ENCODE peak calls at places on chromosome 5, in eight cellular contexts. One of them, this sample, is unnamed.
A peak's percentile ranks its signal among the peaks of the same experiment; 100 is the strongest.

GRCh38 chr5:111364992-111365391 is 140.8 kb downstream of the CAMK4 start:
- DNase-seq in hepatic stellate cell: no peak
- DNase-seq in heart right ventricle: no peak
- DNase-seq in adrenal gland: no peak
- DNase-seq in EH: peak; percentile 44
- DNase-seq in SJSA1: no peak
- DNase-seq in NK-92 treated with Interleukin-12 subunit alpha and Interleukin-12 subunit beta, amount 100 ng/mL, for 24 hours: no peak
- DNase-seq in stimulated activated CD8-positive, alpha-beta memory T cell treated with anti-CD3 and anti-CD28 coated beads, Interleukin-12 subunit alpha, Interleukin-12 subunit beta, amount 100 ng/mL, for 1 hour: no peak
- DNase-seq in this sample: no peak

GRCh38 chr5:158958048-158958994 is 141.4 kb downstream of the EBF1 start:
- DNase-seq in SJSA1: no peak
- DNase-seq in stimulated activated CD8-positive, alpha-beta memory T cell treated with anti-CD3 and anti-CD28 coated beads, Interleukin-12 subunit alpha, Interleukin-12 subunit beta, amount 100 ng/mL, for 1 hour: no peak
- DNase-seq in NK-92 treated with Interleukin-12 subunit alpha and Interleukin-12 subunit beta, amount 100 ng/mL, for 24 hours: no peak
- DNase-seq in heart right ventricle: no peak
- DNase-seq in adrenal gland: no peak
- DNase-seq in EH: no peak
- DNase-seq in hepatic stellate cell: no peak
- DNase-seq in this sample: no peak

GRCh38 chr5:160800375-160800774 is 51.6 kb downstream of the ATP10B start:
- DNase-seq in heart right ventricle: no peak
- DNase-seq in EH: no peak
- DNase-seq in adrenal gland: no peak
- DNase-seq in SJSA1: no peak
- DNase-seq in hepatic stellate cell: no peak
- DNase-seq in NK-92 treated with Interleukin-12 subunit alpha and Interleukin-12 subunit beta, amount 100 ng/mL, for 24 hours: no peak
- DNase-seq in stimulated activated CD8-positive, alpha-beta memory T cell treated with anti-CD3 and anti-CD28 coated beads, Interleukin-12 subunit alpha, Interleukin-12 subunit beta, amount 100 ng/mL, for 1 hour: no peak
- DNase-seq in this sample: no peak

GRCh38 chr5:127878174-127878750 is 175.1 kb downstream of the CCDC192 start:
- DNase-seq in stimulated activated CD8-positive, alpha-beta memory T cell treated with anti-CD3 and anti-CD28 coated beads, Interleukin-12 subunit alpha, Interleukin-12 subunit beta, amount 100 ng/mL, for 1 hour: no peak
- DNase-seq in adrenal gland: peak; percentile 71
- DNase-seq in hepatic stellate cell: no peak
- DNase-seq in NK-92 treated with Interleukin-12 subunit alpha and Interleukin-12 subunit beta, amount 100 ng/mL, for 24 hours: no peak
- DNase-seq in EH: peak; percentile 63
- DNase-seq in heart right ventricle: peak; percentile 55
- DNase-seq in SJSA1: peak; percentile 71
- DNase-seq in this sample: no peak

GRCh38 chr5:108661590-108662219 is 86.0 kb upstream of the FER start:
- DNase-seq in hepatic stellate cell: peak; percentile 7
- DNase-seq in adrenal gland: no peak
- DNase-seq in heart right ventricle: no peak
- DNase-seq in stimulated activated CD8-positive, alpha-beta memory T cell treated with anti-CD3 and anti-CD28 coated beads, Interleukin-12 subunit alpha, Interleukin-12 subunit beta, amount 100 ng/mL, for 1 hour: no peak
- DNase-seq in SJSA1: no peak
- DNase-seq in NK-92 treated with Interleukin-12 subunit alpha and Interleukin-12 subunit beta, amount 100 ng/mL, for 24 hours: no peak
- DNase-seq in EH: peak; percentile 37
- DNase-seq in this sample: no peak

GRCh38 chr5:149267241-149267973 is 4.3 kb upstream of the AFAP1L1 start:
- DNase-seq in hepatic stellate cell: no peak
- DNase-seq in SJSA1: no peak
- DNase-seq in stimulated activated CD8-positive, alpha-beta memory T cell treated with anti-CD3 and anti-CD28 coated beads, Interleukin-12 subunit alpha, Interleukin-12 subunit beta, amount 100 ng/mL, for 1 hour: no peak
- DNase-seq in EH: peak; percentile 25
- DNase-seq in NK-92 treated with Interleukin-12 subunit alpha and Interleukin-12 subunit beta, amount 100 ng/mL, for 24 hours: no peak
- DNase-seq in heart right ventricle: no peak
- DNase-seq in adrenal gland: no peak
- DNase-seq in this sample: peak; percentile 58

GRCh38 chr5:2986301-2986700 is 234.8 kb upstream of the IRX2 start:
- DNase-seq in SJSA1: no peak
- DNase-seq in NK-92 treated with Interleukin-12 subunit alpha and Interleukin-12 subunit beta, amount 100 ng/mL, for 24 hours: no peak
- DNase-seq in EH: no peak
- DNase-seq in hepatic stellate cell: no peak
- DNase-seq in heart right ventricle: no peak
- DNase-seq in stimulated activated CD8-positive, alpha-beta memory T cell treated with anti-CD3 and anti-CD28 coated beads, Interleukin-12 subunit alpha, Interleukin-12 subunit beta, amount 100 ng/mL, for 1 hour: no peak
- DNase-seq in adrenal gland: no peak
- DNase-seq in this sample: no peak

GRCh38 chr5:137564475-137564961 is 65.4 kb upstream of the SPOCK1 start:
- DNase-seq in NK-92 treated with Interleukin-12 subunit alpha and Interleukin-12 subunit beta, amount 100 ng/mL, for 24 hours: no peak
- DNase-seq in adrenal gland: no peak
- DNase-seq in hepatic stellate cell: no peak
- DNase-seq in SJSA1: peak; percentile 32
- DNase-seq in EH: no peak
- DNase-seq in heart right ventricle: no peak
- DNase-seq in stimulated activated CD8-positive, alpha-beta memory T cell treated with anti-CD3 and anti-CD28 coated beads, Interleukin-12 subunit alpha, Interleukin-12 subunit beta, amount 100 ng/mL, for 1 hour: no peak
- DNase-seq in this sample: no peak

GRCh38 chr5:24621809-24622208 is 23.0 kb downstream of the CDH10 start:
- DNase-seq in NK-92 treated with Interleukin-12 subunit alpha and Interleukin-12 subunit beta, amount 100 ng/mL, for 24 hours: no peak
- DNase-seq in stimulated activated CD8-positive, alpha-beta memory T cell treated with anti-CD3 and anti-CD28 coated beads, Interleukin-12 subunit alpha, Interleukin-12 subunit beta, amount 100 ng/mL, for 1 hour: no peak
- DNase-seq in heart right ventricle: peak; percentile 6
- DNase-seq in hepatic stellate cell: no peak
- DNase-seq in adrenal gland: peak; percentile 36
- DNase-seq in EH: no peak
- DNase-seq in SJSA1: no peak
- DNase-seq in this sample: no peak

GRCh38 chr5:50717615-50718014 is 51.2 kb downstream of the PARP8 start:
- DNase-seq in stimulated activated CD8-positive, alpha-beta memory T cell treated with anti-CD3 and anti-CD28 coated beads, Interleukin-12 subunit alpha, Interleukin-12 subunit beta, amount 100 ng/mL, for 1 hour: no peak
- DNase-seq in SJSA1: no peak
- DNase-seq in adrenal gland: no peak
- DNase-seq in heart right ventricle: no peak
- DNase-seq in NK-92 treated with Interleukin-12 subunit alpha and Interleukin-12 subunit beta, amount 100 ng/mL, for 24 hours: no peak
- DNase-seq in hepatic stellate cell: no peak
- DNase-seq in EH: no peak
- DNase-seq in this sample: no peak

GRCh38 chr5:131386779-131387178 is 122.9 kb downstream of the CDC42SE2 start:
- DNase-seq in NK-92 treated with Interleukin-12 subunit alpha and Interleukin-12 subunit beta, amount 100 ng/mL, for 24 hours: no peak
- DNase-seq in stimulated activated CD8-positive, alpha-beta memory T cell treated with anti-CD3 and anti-CD28 coated beads, Interleukin-12 subunit alpha, Interleukin-12 subunit beta, amount 100 ng/mL, for 1 hour: no peak
- DNase-seq in heart right ventricle: no peak
- DNase-seq in SJSA1: no peak
- DNase-seq in adrenal gland: no peak
- DNase-seq in EH: no peak
- DNase-seq in hepatic stellate cell: no peak
- DNase-seq in this sample: no peak

GRCh38 chr5:151298063-151298462 is 5.5 kb downstream of the SLC36A3 start:
- DNase-seq in SJSA1: peak; percentile 14
- DNase-seq in heart right ventricle: peak; percentile 9
- DNase-seq in EH: peak; percentile 73
- DNase-seq in stimulated activated CD8-positive, alpha-beta memory T cell treated with anti-CD3 and anti-CD28 coated beads, Interleukin-12 subunit alpha, Interleukin-12 subunit beta, amount 100 ng/mL, for 1 hour: no peak
- DNase-seq in hepatic stellate cell: peak; percentile 45
- DNase-seq in adrenal gland: no peak
- DNase-seq in NK-92 treated with Interleukin-12 subunit alpha and Interleukin-12 subunit beta, amount 100 ng/mL, for 24 hours: no peak
- DNase-seq in this sample: no peak

GRCh38 chr5:35393901-35394300 is 163.6 kb upstream of the PRLR start:
- DNase-seq in heart right ventricle: no peak
- DNase-seq in SJSA1: no peak
- DNase-seq in adrenal gland: no peak
- DNase-seq in stimulated activated CD8-positive, alpha-beta memory T cell treated with anti-CD3 and anti-CD28 coated beads, Interleukin-12 subunit alpha, Interleukin-12 subunit beta, amount 100 ng/mL, for 1 hour: no peak
- DNase-seq in NK-92 treated with Interleukin-12 subunit alpha and Interleukin-12 subunit beta, amount 100 ng/mL, for 24 hours: no peak
- DNase-seq in hepatic stellate cell: no peak
- DNase-seq in EH: no peak
- DNase-seq in this sample: no peak

GRCh38 chr5:11903121-11903613 is 1.1 kb downstream of the CTNND2 start:
- DNase-seq in SJSA1: no peak
- DNase-seq in stimulated activated CD8-positive, alpha-beta memory T cell treated with anti-CD3 and anti-CD28 coated beads, Interleukin-12 subunit alpha, Interleukin-12 subunit beta, amount 100 ng/mL, for 1 hour: no peak
- DNase-seq in heart right ventricle: peak; percentile 12
- DNase-seq in hepatic stellate cell: no peak
- DNase-seq in adrenal gland: no peak
- DNase-seq in EH: no peak
- DNase-seq in NK-92 treated with Interleukin-12 subunit alpha and Interleukin-12 subunit beta, amount 100 ng/mL, for 24 hours: no peak
- DNase-seq in this sample: no peak

GRCh38 chr5:33611882-33612281 is 171.1 kb downstream of the TARS1 start:
- DNase-seq in hepatic stellate cell: peak; percentile 4
- DNase-seq in SJSA1: no peak
- DNase-seq in stimulated activated CD8-positive, alpha-beta memory T cell treated with anti-CD3 and anti-CD28 coated beads, Interleukin-12 subunit alpha, Interleukin-12 subunit beta, amount 100 ng/mL, for 1 hour: no peak
- DNase-seq in NK-92 treated with Interleukin-12 subunit alpha and Interleukin-12 subunit beta, amount 100 ng/mL, for 24 hours: no peak
- DNase-seq in EH: peak; percentile 78
- DNase-seq in heart right ventricle: no peak
- DNase-seq in adrenal gland: no peak
- DNase-seq in this sample: no peak

GRCh38 chr5:27458318-27458717 is 419.9 kb upstream of the CDH9 start:
- DNase-seq in NK-92 treated with Interleukin-12 subunit alpha and Interleukin-12 subunit beta, amount 100 ng/mL, for 24 hours: no peak
- DNase-seq in hepatic stellate cell: no peak
- DNase-seq in stimulated activated CD8-positive, alpha-beta memory T cell treated with anti-CD3 and anti-CD28 coated beads, Interleukin-12 subunit alpha, Interleukin-12 subunit beta, amount 100 ng/mL, for 1 hour: no peak
- DNase-seq in adrenal gland: no peak
- DNase-seq in EH: no peak
- DNase-seq in SJSA1: no peak
- DNase-seq in heart right ventricle: no peak
- DNase-seq in this sample: no peak

GRCh38 chr5:16855475-16855874 is 80.6 kb downstream of the MYO10 start:
- DNase-seq in SJSA1: no peak
- DNase-seq in adrenal gland: peak; percentile 38
- DNase-seq in heart right ventricle: peak; percentile 56
- DNase-seq in hepatic stellate cell: no peak
- DNase-seq in stimulated activated CD8-positive, alpha-beta memory T cell treated with anti-CD3 and anti-CD28 coated beads, Interleukin-12 subunit alpha, Interleukin-12 subunit beta, amount 100 ng/mL, for 1 hour: no peak
- DNase-seq in NK-92 treated with Interleukin-12 subunit alpha and Interleukin-12 subunit beta, amount 100 ng/mL, for 24 hours: no peak
- DNase-seq in EH: peak; percentile 33
- DNase-seq in this sample: no peak

This sample was measured in C1 segment of cervical spinal cord.